ENCODE peak calls at places on chromosomes 13 and 19, in four cellular contexts. One of them, this sample, is unnamed. For H3K4me1, the result is how much of the 10 kb centered on the place peaks cover.

GRCh38 chr19:44002212-44002565 is 568 bp upstream of the ZNF230 start:
- DNase-seq in body of pancreas: no peak
- DNase-seq in thoracic aorta: no peak
- DNase-seq in A549: no peak
- DNase-seq in this sample: no peak

GRCh38 chr19:5058456-5059190 is 89.7 kb downstream of the KDM4B start:
- DNase-seq in thoracic aorta: no peak
- DNase-seq in A549: no peak
- DNase-seq in body of pancreas: no peak
- DNase-seq in this sample: no peak

GRCh38 chr13:73608157-73608516 is 526.1 kb downstream of the KLF12 start:
- DNase-seq in body of pancreas: no peak
- DNase-seq in A549: no peak
- DNase-seq in thoracic aorta: no peak
- DNase-seq in this sample: no peak

GRCh38 chr13:80055804-80056203 is 285.1 kb downstream of the SPRY2 start:
- DNase-seq in thoracic aorta: no peak
- DNase-seq in A549: no peak
- DNase-seq in body of pancreas: no peak
- DNase-seq in this sample: no peak

GRCh38 chr19:55857149-55857548 is 20.8 kb downstream of the NLRP4 start:
- DNase-seq in body of pancreas: no peak
- DNase-seq in thoracic aorta: no peak
- DNase-seq in A549: no peak
- DNase-seq in this sample: no peak

GRCh38 chr13:100636441-100636840 is 38.2 kb downstream of the TMTC4 start:
- DNase-seq in body of pancreas: no peak
- DNase-seq in thoracic aorta: no peak
- DNase-seq in A549: no peak
- DNase-seq in this sample: no peak

GRCh38 chr19:21256722-21257121 is 72.5 kb downstream of the ZNF708 start:
- DNase-seq in thoracic aorta: no peak
- DNase-seq in A549: peak
- DNase-seq in body of pancreas: no peak
- DNase-seq in this sample: peak

GRCh38 chr19:48804496-48804895 is 6.3 kb downstream of the BCAT2 start:
- DNase-seq in body of pancreas: no peak
- DNase-seq in thoracic aorta: no peak
- DNase-seq in A549: no peak
- DNase-seq in this sample: no peak

GRCh38 chr13:41034382-41034781 is 15.3 kb upstream of the ELF1 start:
- DNase-seq in thoracic aorta: no peak
- DNase-seq in A549: no peak
- DNase-seq in body of pancreas: no peak
- DNase-seq in this sample: no peak

GRCh38 chr13:78981913-78982312 is 323.0 kb upstream of the OBI1 start:
- DNase-seq in A549: no peak
- DNase-seq in thoracic aorta: no peak
- DNase-seq in body of pancreas: no peak
- DNase-seq in this sample: no peak

GRCh38 chr19:29495091-29495490 is 30.7 kb upstream of the VSTM2B start:
- DNase-seq in body of pancreas: no peak
- DNase-seq in A549: no peak
- DNase-seq in thoracic aorta: no peak
- DNase-seq in this sample: no peak

GRCh38 chr13:42720858-42721219 is 60.5 kb upstream of the FAM216B start:
- DNase-seq in thoracic aorta: no peak
- DNase-seq in A549: no peak
- DNase-seq in body of pancreas: no peak
- DNase-seq in this sample: no peak

GRCh38 chr19:862529-863304 is 3.3 kb downstream of the CFD start:
- DNase-seq in body of pancreas: peak
- DNase-seq in A549: peak
- DNase-seq in thoracic aorta: no peak
- DNase-seq in this sample: no peak

GRCh38 chr19:17947815-17948473 is 15.1 kb downstream of the CCDC124 start:
- DNase-seq in thoracic aorta: peak
- DNase-seq in A549: peak
- DNase-seq in body of pancreas: peak
- DNase-seq in this sample: no peak

GRCh38 chr19:55640043-55640576 is 692 bp upstream of the ZNF580 start:
- DNase-seq in body of pancreas: peak
- DNase-seq in A549: peak
- DNase-seq in thoracic aorta: no peak
- DNase-seq in this sample: peak

GRCh38 chr13:42001580-42001979 is 40.7 kb upstream of the VWA8 start:
- DNase-seq in thoracic aorta: no peak
- DNase-seq in body of pancreas: no peak
- DNase-seq in A549: peak
- DNase-seq in this sample: peak

GRCh38 chr19:58471736-58472135 is 4.4 kb upstream of the ZNF446 start:
- DNase-seq in body of pancreas: no peak
- DNase-seq in A549: no peak
- DNase-seq in thoracic aorta: no peak
- DNase-seq in this sample: no peak

GRCh38 chr19:16661480-16662034 is 618 bp downstream of the TMEM38A start:
- DNase-seq in thoracic aorta: peak
- DNase-seq in body of pancreas: peak
- DNase-seq in A549: no peak
- DNase-seq in this sample: no peak

GRCh38 chr13:114283581-114283980 is 2.2 kb downstream of the UPF3A start:
- DNase-seq in thoracic aorta: no peak
- DNase-seq in A549: no peak
- DNase-seq in body of pancreas: no peak
- DNase-seq in this sample: no peak

GRCh38 chr19:43465468-43466120 is at the start of gene LYPD3:
- DNase-seq in A549: no peak
- DNase-seq in thoracic aorta: no peak
- DNase-seq in body of pancreas: no peak
- DNase-seq in this sample: peak

GRCh38 chr19:57850553-57851017 is 926 bp downstream of the ZNF587 start:
- DNase-seq in body of pancreas: peak
- DNase-seq in thoracic aorta: no peak
- DNase-seq in A549: peak
- DNase-seq in this sample: peak

GRCh38 chr13:76014618-76015315 is 378.6 kb downstream of the LMO7 start:
- DNase-seq in A549: no peak
- DNase-seq in thoracic aorta: no peak
- DNase-seq in body of pancreas: no peak
- DNase-seq in this sample: peak

GRCh38 chr13:45916859-45917418 is 65.4 kb upstream of the SIAH3 start:
- DNase-seq in A549: no peak
- DNase-seq in body of pancreas: no peak
- DNase-seq in thoracic aorta: no peak
- DNase-seq in this sample: no peak

GRCh38 chr19:33220115-33220514 is 5.5 kb downstream of the SLC7A10 start:
- DNase-seq in body of pancreas: no peak
- DNase-seq in A549: no peak
- DNase-seq in thoracic aorta: no peak
- DNase-seq in this sample: no peak

GRCh38 chr19:33220735-33221134 is 4.9 kb downstream of the SLC7A10 start:
- DNase-seq in thoracic aorta: no peak
- DNase-seq in A549: no peak
- DNase-seq in body of pancreas: no peak
- DNase-seq in this sample: no peak

GRCh38 chr19:33217881-33218280 is 7.8 kb downstream of the SLC7A10 start:
- DNase-seq in thoracic aorta: no peak
- DNase-seq in A549: no peak
- DNase-seq in body of pancreas: no peak
- DNase-seq in this sample: no peak

GRCh38 chr19:33221641-33222040 is 4.0 kb downstream of the SLC7A10 start:
- DNase-seq in body of pancreas: no peak
- DNase-seq in A549: peak
- DNase-seq in thoracic aorta: no peak
- DNase-seq in this sample: no peak

GRCh38 chr19:33219261-33219812 is 6.3 kb downstream of the SLC7A10 start:
- DNase-seq in A549: no peak
- DNase-seq in thoracic aorta: no peak
- DNase-seq in body of pancreas: no peak
- DNase-seq in this sample: no peak
- TF ChIP-seq CTCF in A549: peak
- TF ChIP-seq CTCF in thoracic aorta: no peak
- TF ChIP-seq CTCF in body of pancreas: no peak
- TF ChIP-seq CTCF in this sample: peak

DNA sequence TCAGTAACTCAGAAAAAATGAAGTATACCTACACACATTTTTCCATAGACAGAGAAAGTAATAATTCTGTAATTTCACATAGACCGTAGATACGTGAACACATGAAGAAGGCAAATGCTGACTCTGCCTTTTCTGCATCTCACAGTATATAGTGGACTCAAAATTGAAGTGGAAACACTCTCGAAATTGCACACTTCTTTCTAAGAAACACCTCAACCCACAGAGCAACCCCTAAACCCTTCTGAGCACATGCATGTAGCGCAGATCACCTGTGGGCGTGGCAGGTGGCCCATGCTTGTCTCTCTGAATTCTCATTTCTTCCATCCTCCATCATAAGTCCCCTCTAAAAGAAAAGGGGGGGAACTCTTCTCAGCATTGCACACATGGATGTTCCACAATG is 34.7 kb downstream of the COL4A1 start:
- DNase-seq in thoracic aorta: no peak
- DNase-seq in A549: no peak
- DNase-seq in body of pancreas: no peak
- DNase-seq in this sample: no peak
- H3K4me1 ChIP-seq in thoracic aorta: under half
- H3K4me1 ChIP-seq in A549: under half
- H3K4me1 ChIP-seq in body of pancreas: under half
- H3K4me1 ChIP-seq in this sample: under half

GRCh38 chr19:7255119-7255518 is 39.1 kb downstream of the INSR start:
- DNase-seq in body of pancreas: peak
- DNase-seq in thoracic aorta: no peak
- DNase-seq in A549: no peak
- DNase-seq in this sample: no peak
- H3K27ac ChIP-seq in body of pancreas: peak
- H3K27ac ChIP-seq in thoracic aorta: no peak
- H3K27ac ChIP-seq in A549: no peak
- H3K27ac ChIP-seq in this sample: no peak

DNA sequence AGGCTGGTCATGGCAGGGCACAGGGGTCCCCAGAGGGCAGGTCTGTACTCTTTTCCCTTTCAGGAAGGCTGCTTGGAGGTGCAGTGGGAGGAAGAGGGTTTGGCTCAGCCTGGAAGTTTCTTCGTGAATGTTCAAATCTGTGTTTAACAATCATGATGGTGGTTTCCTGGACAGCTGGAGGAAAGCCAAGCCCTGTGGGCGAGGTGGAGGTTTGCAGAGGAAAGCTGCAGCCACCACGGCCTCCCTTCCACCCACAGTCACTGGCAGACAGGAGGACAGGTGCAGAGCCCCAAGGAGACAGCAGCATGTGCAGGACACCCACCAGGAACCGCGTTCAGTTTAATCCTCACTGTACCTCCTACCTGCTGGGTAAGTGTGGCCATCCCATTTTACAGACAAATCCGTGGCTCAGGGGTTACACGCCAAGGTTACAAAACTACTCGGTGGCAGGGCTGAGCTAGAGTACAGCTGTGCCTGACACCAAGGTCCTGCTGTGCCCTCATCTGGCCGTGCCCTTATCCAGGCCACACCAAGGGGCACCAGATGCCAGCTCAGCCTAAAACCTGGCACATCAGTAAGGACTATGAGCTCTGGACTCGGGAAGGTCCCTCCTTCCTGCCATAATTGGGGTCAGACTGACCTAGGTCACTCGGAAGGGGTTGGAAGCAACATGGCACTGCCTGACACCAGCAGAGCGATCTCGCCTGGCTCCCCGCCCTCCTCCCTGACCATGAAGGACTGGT is 34.1 kb downstream of the SUGP2 start:
- DNase-seq in body of pancreas: no peak
- DNase-seq in thoracic aorta: no peak
- DNase-seq in A549: no peak
- DNase-seq in this sample: no peak
- TF ChIP-seq CTCF in body of pancreas: no peak
- TF ChIP-seq CTCF in thoracic aorta: no peak
- TF ChIP-seq CTCF in A549: no peak
- TF ChIP-seq CTCF in this sample: no peak

DNA sequence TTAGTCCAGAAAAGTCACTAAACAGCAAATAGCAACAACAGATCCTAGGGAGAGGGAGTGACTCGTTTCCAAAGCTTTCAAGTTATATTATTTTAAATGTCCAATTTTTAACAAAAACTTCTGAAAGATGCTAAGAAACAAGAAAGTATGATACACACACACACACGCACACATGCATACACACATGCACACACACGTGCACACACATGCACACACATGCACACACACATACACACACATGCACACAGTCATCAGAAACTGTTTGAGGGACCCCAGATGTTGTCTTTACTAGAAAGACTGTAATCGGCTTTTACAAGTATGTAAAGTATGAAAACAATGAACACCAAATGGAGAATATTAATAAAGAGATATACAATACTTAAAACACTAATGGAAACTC is 825.4 kb downstream of the UQCRFS1 start:
- DNase-seq in body of pancreas: no peak
- DNase-seq in A549: no peak
- DNase-seq in thoracic aorta: no peak
- DNase-seq in this sample: no peak
- H3K4me1 ChIP-seq in body of pancreas: under half
- H3K4me1 ChIP-seq in A549: under half
- H3K4me1 ChIP-seq in thoracic aorta: under half
- H3K4me1 ChIP-seq in this sample: under half

GRCh38 chr19:52188822-52189744 is 769 bp upstream of the PPP2R1A start:
- DNase-seq in thoracic aorta: peak
- DNase-seq in body of pancreas: no peak
- DNase-seq in A549: peak
- DNase-seq in this sample: peak

GRCh38 chr19:52190679-52191293 is 934 bp downstream of the PPP2R1A start:
- DNase-seq in A549: peak
- DNase-seq in body of pancreas: peak
- DNase-seq in thoracic aorta: no peak
- DNase-seq in this sample: peak

GRCh38 chr19:52191374-52191773 is 1.5 kb downstream of the PPP2R1A start:
- DNase-seq in body of pancreas: no peak
- DNase-seq in A549: no peak
- DNase-seq in thoracic aorta: no peak
- DNase-seq in this sample: no peak

GRCh38 chr19:52189745-52190678 is at the start of gene PPP2R1A:
- DNase-seq in thoracic aorta: peak
- DNase-seq in A549: peak
- DNase-seq in body of pancreas: peak
- DNase-seq in this sample: peak

DNA sequence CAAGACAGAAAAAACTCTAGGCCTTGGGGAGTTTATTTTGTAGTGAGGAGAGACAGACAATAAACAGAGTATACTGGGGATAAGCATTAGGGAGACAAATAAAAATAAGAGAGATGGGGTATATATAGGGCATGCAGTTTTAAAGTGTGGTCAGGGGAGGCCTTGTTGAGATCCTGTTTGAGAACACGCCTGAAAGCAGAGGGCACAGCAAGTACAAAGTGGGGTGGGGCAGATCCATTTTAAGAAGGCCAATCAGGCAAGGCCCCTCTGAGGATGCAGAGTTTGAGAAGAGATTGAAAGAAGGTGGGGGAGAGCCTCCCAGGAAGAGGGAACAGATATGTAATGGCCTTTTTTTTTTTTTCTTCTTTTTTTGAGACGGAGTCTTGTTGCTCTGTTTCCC is 2.1 kb downstream of the PPP2R1A start:
- DNase-seq in A549: no peak
- DNase-seq in body of pancreas: no peak
- DNase-seq in thoracic aorta: no peak
- DNase-seq in this sample: no peak
- H3K27ac ChIP-seq in A549: no peak
- H3K27ac ChIP-seq in body of pancreas: peak
- H3K27ac ChIP-seq in thoracic aorta: no peak
- H3K27ac ChIP-seq in this sample: no peak

GRCh38 chr19:6753178-6754031 is 13.8 kb downstream of the SH2D3A start:
- DNase-seq in body of pancreas: peak
- DNase-seq in thoracic aorta: no peak
- DNase-seq in A549: peak
- DNase-seq in this sample: peak
- TF ChIP-seq CTCF in body of pancreas: no peak
- TF ChIP-seq CTCF in thoracic aorta: peak
- TF ChIP-seq CTCF in A549: no peak
- TF ChIP-seq CTCF in this sample: peak